ENCODE peak calls at places on chromosomes 3 and 15, in six cellular contexts. P is endodermal cell, B is HCT116, F is nephron progenitor cell, D is sigmoid colon, M is GM23338. I is an unnamed sample.

GRCh38 chr3:139514741-139515140 is 24.8 kb downstream of the RBP1 start:
- DNase-seq in P (no peak), B (no peak), F (no peak), D (no peak), M (no peak), I (no peak)

GRCh38 chr3:182485306-182485705 is 308.0 kb upstream of the ATP11B start:
- DNase-seq in P (no peak), B (no peak), F (no peak), D (no peak), M (no peak), I (no peak)

GRCh38 chr3:10783360-10784346 is 32.4 kb upstream of the SLC6A11 start:
- DNase-seq in P (peak; percentile 75), B (peak; percentile 28), F (peak; percentile 27), D (no peak), M (peak; percentile 78), I (peak; percentile 29)

GRCh38 chr15:64354683-64355558 is 1.1 kb downstream of the CSNK1G1 start:
- DNase-seq in P (no peak), B (no peak), F (no peak), D (no peak), M (no peak), I (no peak)

GRCh38 chr15:40785814-40786213 is 16.0 kb downstream of the C15orf62 start:
- DNase-seq in P (no peak), B (no peak), F (no peak), D (no peak), M (no peak), I (no peak)

GRCh38 chr3:14457999-14458398 is 55.6 kb downstream of the SLC6A6 start:
- DNase-seq in P (peak; percentile 85), B (no peak), F (peak; percentile 57), D (no peak), M (peak; percentile 66), I (no peak)

GRCh38 chr15:41935566-41936020 is 36.8 kb downstream of the EHD4 start:
- DNase-seq in P (no peak), B (no peak), F (no peak), D (peak; percentile 38), M (no peak), I (no peak)

GRCh38 chr3:72836923-72837322 is 11.3 kb downstream of the SHQ1 start:
- DNase-seq in P (no peak), B (no peak), F (no peak), D (peak; percentile 91), M (no peak), I (no peak)

GRCh38 chr3:73136941-73137340 is 75.5 kb downstream of the EBLN2 start:
- DNase-seq in P (no peak), B (no peak), F (no peak), D (no peak), M (no peak), I (no peak)

GRCh38 chr3:134685881-134686802 is 35.3 kb upstream of the KY start:
- DNase-seq in P (no peak), B (no peak), F (no peak), D (no peak), M (no peak), I (peak; percentile 79)

GRCh38 chr15:89652131-89652530 is 3.1 kb downstream of the KIF7 start:
- DNase-seq in P (no peak), B (no peak), F (no peak), D (peak; percentile 45), M (no peak), I (no peak)

GRCh38 chr3:188176884-188177283 is 22.9 kb downstream of the LPP start:
- DNase-seq in P (no peak), B (no peak), F (no peak), D (no peak), M (no peak), I (no peak)

GRCh38 chr3:36893137-36893557 is 51.7 kb downstream of the TRANK1 start:
- DNase-seq in P (no peak), B (no peak), F (no peak), D (no peak), M (peak; percentile 40), I (peak; percentile 17)

GRCh38 chr3:194632983-194633348 is 253 bp downstream of the TMEM44 start:
- DNase-seq in P (peak; percentile 77), B (no peak), F (no peak), D (peak; percentile 60), M (no peak), I (no peak)

GRCh38 chr3:90091557-90091956 is 984.1 kb downstream of the EPHA3 start:
- DNase-seq in P (peak; percentile 75), B (no peak), F (peak; percentile 49), D (peak; percentile 72), M (peak; percentile 70), I (no peak)

DNA sequence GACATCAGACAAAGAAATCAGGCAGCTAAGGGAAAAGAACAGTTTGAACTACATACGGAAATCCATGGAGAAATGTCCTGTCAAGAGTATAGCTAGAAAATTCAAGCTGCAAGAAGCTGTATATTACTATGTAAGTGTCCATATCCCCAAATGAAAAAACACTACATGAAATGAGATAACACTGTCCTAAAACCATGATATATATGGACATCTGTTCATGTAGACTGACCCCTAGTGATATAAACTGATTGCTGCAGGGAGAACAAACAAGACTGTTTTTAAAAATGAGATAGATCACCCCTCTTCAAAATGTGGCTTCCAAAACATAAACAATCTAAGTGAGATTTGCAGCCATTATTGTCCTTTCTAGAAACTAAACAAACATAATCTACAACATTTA is 985.6 kb downstream of the EPHA3 start:
- DNase-seq in P (no peak), B (no peak), F (no peak), D (no peak), M (peak; percentile 48), I (peak; percentile 4)
- TF ChIP-seq CTCF in P (peak; percentile 81), B (peak; percentile 42), F (peak; percentile 50), D (peak; percentile 30), M (peak; percentile 81), I (peak; percentile 67)

GRCh38 chr3:56302417-56302816 is 165.8 kb downstream of the ERC2 start:
- DNase-seq in P (peak; percentile 45), B (no peak), F (no peak), D (no peak), M (peak; percentile 64), I (no peak)
- TF ChIP-seq CTCF in P (peak; percentile 73), B (peak; percentile 40), F (peak; percentile 51), D (no peak), M (peak; percentile 56), I (no peak)

DNA sequence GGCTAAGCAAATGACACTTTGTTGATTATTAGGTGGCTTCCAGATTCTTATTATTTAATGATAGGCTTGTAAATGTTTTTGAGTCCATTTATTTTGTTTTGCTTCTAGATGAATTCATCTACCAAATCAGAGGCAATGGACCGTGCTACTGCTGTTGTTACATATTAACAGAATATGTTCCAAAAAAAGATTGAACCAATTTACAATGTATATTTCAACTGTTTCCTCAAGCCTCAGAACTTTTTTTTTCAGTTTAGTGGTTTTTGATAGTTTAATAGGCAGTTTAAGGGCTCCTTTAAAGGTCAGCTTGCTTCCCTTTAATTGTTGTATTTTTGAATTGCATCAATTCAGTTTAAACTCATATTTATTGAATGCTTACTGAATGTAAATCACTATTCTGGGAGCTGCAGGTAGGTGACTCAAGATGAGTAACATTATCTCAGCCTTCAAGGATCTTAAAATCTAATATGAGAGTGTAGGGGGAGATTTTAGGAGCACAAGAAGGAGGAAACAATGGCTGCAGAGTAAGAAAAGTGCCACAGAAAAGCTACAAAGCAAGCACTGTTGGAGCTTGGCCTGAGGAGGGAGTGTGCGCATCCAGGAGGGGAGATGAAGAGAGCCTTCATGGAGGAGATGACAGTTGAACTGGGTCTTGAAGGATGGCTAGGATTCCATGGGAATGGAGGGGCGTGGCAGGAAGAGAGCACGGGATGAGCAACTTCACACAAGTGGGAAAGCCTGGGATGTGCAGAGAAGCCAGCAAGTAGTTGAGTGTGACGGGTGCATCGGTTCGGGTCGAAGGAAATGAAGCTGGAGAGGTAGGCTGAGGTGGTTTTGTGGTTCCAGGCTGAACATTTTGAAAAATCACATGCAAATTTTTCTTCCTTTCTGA is 14.7 kb downstream of the MAP2K1 start:
- DNase-seq in P (peak; percentile 54), B (no peak), F (no peak), D (no peak), M (peak; percentile 75), I (no peak)
- TF ChIP-seq CTCF in P (peak; percentile 45), B (no peak), F (no peak), D (no peak), M (peak; percentile 34), I (no peak)

GRCh38 chr3:52022323-52023100 is 26.8 kb upstream of the RPL29 start:
- DNase-seq in P (no peak), B (no peak), F (peak; percentile 70), D (no peak), M (peak; percentile 43), I (peak; percentile 48)
- TF ChIP-seq CTCF in P (no peak), B (no peak), F (no peak), D (no peak), M (no peak), I (no peak)

GRCh38 chr3:170372190-170372879 is 14.8 kb downstream of the SKIL start:
- DNase-seq in P (no peak), B (no peak), F (no peak), D (no peak), M (no peak), I (no peak)

GRCh38 chr3:170363471-170363994 is 6.0 kb downstream of the SKIL start:
- DNase-seq in P (no peak), B (no peak), F (no peak), D (no peak), M (no peak), I (no peak)

GRCh38 chr3:170367797-170368196 is 10.3 kb downstream of the SKIL start:
- DNase-seq in P (no peak), B (no peak), F (no peak), D (no peak), M (no peak), I (no peak)

GRCh38 chr3:170364965-170365364 is 7.5 kb downstream of the SKIL start:
- DNase-seq in P (no peak), B (no peak), F (no peak), D (no peak), M (no peak), I (no peak)

GRCh38 chr3:170368921-170369320 is 11.4 kb downstream of the SKIL start:
- DNase-seq in P (no peak), B (no peak), F (no peak), D (no peak), M (no peak), I (no peak)
- TF ChIP-seq CTCF in P (peak; percentile 36), B (peak; percentile 37), F (no peak), D (peak; percentile 18), M (peak; percentile 42), I (peak; percentile 78)

DNA sequence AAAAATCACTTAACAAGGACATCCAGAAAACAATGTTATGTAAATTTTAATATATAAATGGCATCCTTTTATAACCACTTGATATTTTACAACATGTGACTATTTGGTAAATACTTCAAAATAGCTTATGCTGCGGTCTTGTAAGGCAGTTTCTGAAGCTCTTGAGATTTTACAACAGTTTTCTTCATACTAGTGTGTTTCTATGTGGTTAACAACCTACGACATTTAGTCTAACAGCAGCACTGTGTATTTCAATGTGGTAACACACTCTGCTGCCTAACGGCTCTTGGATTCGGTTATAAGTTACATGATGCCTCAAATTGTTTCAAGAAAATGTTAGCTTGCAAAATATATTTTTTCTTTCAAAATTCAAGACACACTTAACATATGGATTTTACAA is 12.9 kb upstream of the MELTF start:
- DNase-seq in P (no peak), B (no peak), F (no peak), D (no peak), M (no peak), I (no peak)
- TF ChIP-seq CTCF in P (no peak), B (no peak), F (no peak), D (no peak), M (no peak), I (no peak)